ENCODE peak calls at places on chromosomes 13 and 19, in nine cellular contexts. R is heart left ventricle, P is stomach, E is esophagus squamous epithelium, A is thyroid gland, F is body of pancreas, I is IMR-90, T is breast epithelium, H is ovary. Y is an unnamed sample.
A peak's percentile ranks its signal among the peaks of the same experiment; 100 is the strongest.

GRCh38 chr13:74575729-74576125 is 441.5 kb upstream of the KLF12 start:
- DNase-seq in R (peak; percentile 93), P (peak; percentile 50), E (no peak), A (peak; percentile 29), F (peak; percentile 19), I (peak; percentile 33), T (no peak), H (peak; percentile 65), Y (peak; percentile 57)

GRCh38 chr19:5018224-5019015 is 49.5 kb downstream of the KDM4B start:
- DNase-seq in R (no peak), P (no peak), E (no peak), A (no peak), F (no peak), I (peak; percentile 65), T (no peak), H (no peak), Y (no peak)

GRCh38 chr13:75402787-75403186 is 79.2 kb downstream of the TBC1D4 start:
- DNase-seq in R (peak; percentile 72), P (no peak), E (no peak), A (peak; percentile 90), F (no peak), I (no peak), T (no peak), H (no peak), Y (no peak)

GRCh38 chr13:99265823-99266426 is 7.7 kb upstream of the GPR18 start:
- DNase-seq in R (no peak), P (no peak), E (no peak), A (no peak), F (no peak), I (peak; percentile 63), T (no peak), H (no peak), Y (no peak)

GRCh38 chr13:108983273-108983672 is 353.9 kb downstream of the MYO16 start:
- DNase-seq in R (no peak), P (no peak), E (no peak), A (no peak), F (no peak), I (no peak), T (no peak), H (no peak), Y (no peak)

GRCh38 chr13:42894765-42895181 is 97.3 kb downstream of the EPSTI1 start:
- DNase-seq in R (peak; percentile 66), P (no peak), E (no peak), A (no peak), F (peak; percentile 22), I (peak; percentile 36), T (no peak), H (no peak), Y (no peak)

GRCh38 chr19:33246729-33247440 is 21.2 kb upstream of the SLC7A10 start:
- DNase-seq in R (no peak), P (no peak), E (no peak), A (no peak), F (no peak), I (no peak), T (no peak), H (no peak), Y (no peak)

GRCh38 chr13:53001871-53002270 is 26.7 kb upstream of the OLFM4 start:
- DNase-seq in R (no peak), P (no peak), E (no peak), A (no peak), F (no peak), I (no peak), T (no peak), H (no peak), Y (no peak)

GRCh38 chr19:11736696-11737095 is 2.0 kb downstream of the ZNF823 start:
- DNase-seq in R (peak; percentile 48), P (no peak), E (no peak), A (peak; percentile 5), F (no peak), I (peak; percentile 33), T (no peak), H (no peak), Y (peak; percentile 50)

GRCh38 chr13:71865858-71866172 is 1.2 kb downstream of the DACH1 start:
- DNase-seq in R (peak; percentile 12), P (no peak), E (no peak), A (no peak), F (no peak), I (no peak), T (no peak), H (no peak), Y (peak; percentile 51)

GRCh38 chr13:48302920-48303330 is 626 bp upstream of the RB1 start:
- DNase-seq in R (no peak), P (no peak), E (no peak), A (no peak), F (no peak), I (peak; percentile 37), T (no peak), H (peak; percentile 27), Y (no peak)

GRCh38 chr19:47539747-47540311 is 25.0 kb upstream of the NAPA start:
- DNase-seq in R (no peak), P (no peak), E (no peak), A (no peak), F (no peak), I (no peak), T (no peak), H (no peak), Y (no peak)

GRCh38 chr19:47542030-47542475 is 27.2 kb upstream of the NAPA start:
- DNase-seq in R (peak; percentile 29), P (no peak), E (no peak), A (no peak), F (no peak), I (peak; percentile 59), T (no peak), H (no peak), Y (no peak)

GRCh38 chr19:47540748-47541147 is 25.9 kb upstream of the NAPA start:
- DNase-seq in R (no peak), P (no peak), E (no peak), A (no peak), F (no peak), I (peak; percentile 51), T (no peak), H (peak; percentile 52), Y (no peak)

GRCh38 chr19:47544075-47544474 is 28.9 kb downstream of the ZNF541 start:
- DNase-seq in R (no peak), P (no peak), E (no peak), A (no peak), F (no peak), I (no peak), T (no peak), H (no peak), Y (no peak)

DNA sequence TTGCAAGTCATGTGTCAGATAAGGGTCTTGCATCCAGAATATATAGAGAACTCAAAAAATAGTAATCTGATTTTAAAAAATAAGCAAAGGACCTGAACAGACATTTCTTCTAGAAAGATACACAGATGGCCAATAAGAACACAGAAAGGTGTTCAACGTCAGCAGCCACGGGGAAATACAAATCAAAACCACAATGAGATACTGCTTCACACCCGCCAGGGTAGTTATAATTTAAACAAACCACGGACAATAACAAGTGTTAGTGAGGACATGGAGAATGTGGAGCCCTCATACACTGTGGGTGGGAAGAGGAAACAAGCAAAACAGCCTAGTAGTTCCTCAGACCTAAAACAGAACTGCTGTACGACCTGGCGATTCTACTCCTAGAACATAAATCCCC is 26.6 kb upstream of the NAPA start:
- DNase-seq in R (no peak), P (no peak), E (no peak), A (no peak), F (no peak), I (no peak), T (no peak), H (no peak), Y (no peak)
- TF ChIP-seq POLR2A in R (no peak), P (no peak), E (no peak), A (no peak), F (no peak), I (no peak), T (no peak), H (no peak), Y (no peak)

GRCh38 chr13:49651775-49652690 is 23.7 kb downstream of the ARL11 start:
- DNase-seq in R (no peak), P (no peak), E (no peak), A (no peak), F (no peak), I (no peak), T (no peak), H (no peak), Y (no peak)

GRCh38 chr13:49649963-49650312 is 21.6 kb downstream of the ARL11 start:
- DNase-seq in R (no peak), P (no peak), E (no peak), A (no peak), F (no peak), I (peak; percentile 48), T (no peak), H (no peak), Y (no peak)

GRCh38 chr13:49646688-49647087 is 18.4 kb downstream of the ARL11 start:
- DNase-seq in R (no peak), P (no peak), E (no peak), A (no peak), F (no peak), I (no peak), T (no peak), H (no peak), Y (no peak)

GRCh38 chr13:49652691-49653305 is 24.5 kb downstream of the ARL11 start:
- DNase-seq in R (no peak), P (peak; percentile 30), E (no peak), A (peak; percentile 12), F (peak; percentile 29), I (peak; percentile 10), T (no peak), H (no peak), Y (no peak)

GRCh38 chr13:49649244-49649962 is 21.1 kb downstream of the ARL11 start:
- DNase-seq in R (no peak), P (no peak), E (no peak), A (no peak), F (no peak), I (peak; percentile 68), T (no peak), H (no peak), Y (no peak)
- TF ChIP-seq CTCF in R (peak; percentile 29), P (no peak), E (peak; percentile 8), A (peak; percentile 27), F (peak; percentile 35), I (peak; percentile 42), T (no peak), H (no peak), Y (no peak)

DNA sequence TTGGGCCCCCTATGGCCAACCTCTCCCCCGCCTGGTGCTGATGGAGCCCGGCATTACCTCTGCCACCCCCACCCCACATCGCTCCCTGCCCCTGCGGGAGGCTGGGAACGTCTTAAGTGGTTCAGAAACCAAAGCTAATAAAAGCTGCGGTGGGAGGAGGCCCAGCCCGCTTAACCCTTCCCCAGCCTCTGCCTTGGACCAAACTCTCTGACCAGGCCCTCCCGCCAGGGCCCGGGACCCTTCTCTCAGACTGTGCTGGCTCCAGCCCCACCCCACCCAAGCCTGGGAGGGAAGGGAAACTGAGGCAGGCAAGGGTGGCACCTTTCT is 22.1 kb downstream of the SMIM24 start:
- DNase-seq in R (no peak), P (no peak), E (no peak), A (no peak), F (no peak), I (no peak), T (no peak), H (no peak), Y (no peak)
- H3K27ac ChIP-seq in R (peak overlapping the region; percentile 96), P (peak overlapping the region; percentile 90), E (peak overlapping the region; percentile 82), A (peak overlapping the region; percentile 77), F (peak overlapping the region; percentile 66), I (peak overlapping the region; percentile 22), T (peak overlapping the region; percentile 89), H (peak overlapping the region; percentile 95), Y (peak overlapping the region; percentile 43)

DNA sequence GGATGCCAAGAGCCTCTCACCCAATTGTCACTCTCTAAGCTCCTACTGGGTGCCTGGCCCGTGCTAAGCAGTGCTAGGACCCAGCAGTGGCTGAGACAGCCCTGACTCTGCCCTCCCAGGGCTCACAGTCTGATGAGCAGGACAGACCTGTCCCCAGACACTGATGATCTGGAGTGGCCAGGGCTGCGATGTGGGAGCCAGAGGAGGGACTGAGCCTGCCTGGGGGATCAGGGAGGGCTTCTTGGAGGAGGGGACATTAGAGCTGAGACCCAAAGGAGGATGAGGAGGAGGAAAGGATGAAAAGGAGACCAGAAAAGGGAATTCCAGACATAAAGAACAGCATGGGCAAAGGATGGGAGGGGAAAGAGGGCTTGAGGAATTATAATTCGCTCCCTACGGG is 6.6 kb downstream of the ERCC1 start:
- DNase-seq in R (no peak), P (no peak), E (no peak), A (no peak), F (no peak), I (no peak), T (no peak), H (no peak), Y (no peak)
- TF ChIP-seq POLR2A in R (no peak), P (no peak), E (no peak), A (no peak), F (no peak), I (no peak), T (no peak), H (no peak), Y (no peak)